ENCODE peak calls at places on chromosomes 4 and X, in five cellular contexts. O is A549, B is K562, W is IMR-90, Y is H1. E is an unnamed sample.

GRCh38 chr4:118308306-118309030 is 44.3 kb downstream of the PRSS12 start:
- DNase-seq in O (no peak), B (no peak), W (no peak), Y (no peak), E (no peak)

GRCh38 chr4:10123227-10124101 is 6.9 kb upstream of the WDR1 start:
- DNase-seq in O (no peak), B (no peak), W (peak), Y (peak), E (no peak)

GRCh38 chr4:101044766-101045165 is 302.6 kb downstream of the PPP3CA start:
- DNase-seq in O (no peak), B (no peak), W (no peak), Y (no peak), E (no peak)

GRCh38 chrX:72027914-72028307 is 103.8 kb downstream of the RTL5 start:
- DNase-seq in O (no peak), B (no peak), W (no peak), Y (no peak), E (no peak)

GRCh38 chr4:175413561-175413960 is 398.5 kb downstream of the GPM6A start:
- DNase-seq in O (no peak), B (no peak), W (no peak), Y (no peak), E (no peak)

GRCh38 chrX:107197306-107197705 is 8.9 kb downstream of the NUP62CL start:
- DNase-seq in O (no peak), B (no peak), W (no peak), Y (no peak), E (no peak)

GRCh38 chr4:105473340-105474109 is at the start of gene PPA2:
- DNase-seq in O (peak), B (peak), W (peak), Y (peak), E (peak)

GRCh38 chrX:25295466-25295865 is 279.7 kb upstream of the ARX start:
- DNase-seq in O (no peak), B (no peak), W (no peak), Y (no peak), E (no peak)

GRCh38 chr4:41455215-41455614 is 82.7 kb upstream of the LIMCH1 start:
- DNase-seq in O (no peak), B (no peak), W (no peak), Y (no peak), E (no peak)

GRCh38 chrX:137998619-137999018 is 432.7 kb downstream of the ZIC3 start:
- DNase-seq in O (no peak), B (no peak), W (no peak), Y (no peak), E (no peak)

GRCh38 chr4:78058591-78059523 is 1.7 kb downstream of the FRAS1 start:
- DNase-seq in O (peak), B (no peak), W (no peak), Y (peak), E (no peak)

GRCh38 chr4:15100994-15101695 is 98.9 kb downstream of the CPEB2 start:
- DNase-seq in O (no peak), B (no peak), W (peak), Y (no peak), E (no peak)

GRCh38 chrX:13652256-13653021 is 502 bp upstream of the TCEANC start:
- DNase-seq in O (peak), B (peak), W (peak), Y (no peak), E (peak)

GRCh38 chr4:17762705-17763104 is 18.7 kb downstream of the FAM184B start:
- DNase-seq in O (peak), B (peak), W (peak), Y (no peak), E (no peak)

GRCh38 chrX:119382606-119383005 is 16.5 kb upstream of the SLC25A43 start:
- DNase-seq in O (no peak), B (no peak), W (no peak), Y (no peak), E (no peak)

GRCh38 chrX:48761674-48762471 is at the start of gene GLOD5:
- DNase-seq in O (peak), B (peak), W (no peak), Y (peak), E (peak)

GRCh38 chrX:9466711-9467110 is 1.9 kb downstream of the TBL1X start:
- DNase-seq in O (no peak), B (no peak), W (no peak), Y (no peak), E (no peak)

GRCh38 chr4:1396806-1397455 is 9.3 kb downstream of the NKX1-1 start:
- DNase-seq in O (no peak), B (no peak), W (no peak), Y (no peak), E (no peak)

GRCh38 chr4:102429553-102429952 is 71.6 kb upstream of the NFKB1 start:
- DNase-seq in O (peak), B (no peak), W (peak), Y (no peak), E (peak)

GRCh38 chr4:179624768-179625181 is 2182.5 kb upstream of the AGA start:
- DNase-seq in O (no peak), B (no peak), W (peak), Y (no peak), E (no peak)

GRCh38 chr4:52873861-52874343 is 11.8 kb downstream of the RASL11B start:
- DNase-seq in O (no peak), B (no peak), W (no peak), Y (peak), E (no peak)

GRCh38 chr4:84952004-84952403 is 14.5 kb downstream of the WDFY3 start:
- DNase-seq in O (peak), B (no peak), W (peak), Y (no peak), E (peak)

GRCh38 chr4:189202182-189202868 is 738.3 kb upstream of the FRG1 start:
- DNase-seq in O (peak), B (peak), W (peak), Y (peak), E (peak)
- TF ChIP-seq CEBPB in O (no peak), B (no peak), W (peak), Y (peak), E (no peak)

GRCh38 chr4:38667005-38667771 is 3.2 kb downstream of the KLF3 start:
- DNase-seq in O (peak), B (peak), W (peak), Y (peak), E (peak)

GRCh38 chr4:38663021-38663800 is 788 bp upstream of the KLF3 start:
- DNase-seq in O (peak), B (no peak), W (no peak), Y (peak), E (no peak)

GRCh38 chr4:38665846-38666490 is 2.0 kb downstream of the KLF3 start:
- DNase-seq in O (no peak), B (no peak), W (no peak), Y (no peak), E (no peak)

GRCh38 chr4:38663801-38664703 is at the start of gene KLF3:
- DNase-seq in O (peak), B (peak), W (peak), Y (peak), E (peak)

GRCh38 chr4:38664704-38665401 is 854 bp downstream of the KLF3 start:
- DNase-seq in O (peak), B (peak), W (peak), Y (peak), E (no peak)
- TF ChIP-seq POLR2A in O (no peak), B (peak), W (peak), Y (peak), E (no peak)

GRCh38 chr4:165541773-165542459 is 163.1 kb downstream of the CPE start:
- DNase-seq in O (no peak), B (peak), W (no peak), Y (no peak), E (no peak)
- TF ChIP-seq CEBPB in O (no peak), B (no peak), W (no peak), Y (no peak), E (no peak)

GRCh38 chrX:130339408-130340222 is at the start of gene SLC25A14:
- DNase-seq in O (peak), B (peak), W (peak), Y (peak), E (peak)
- TF ChIP-seq POLR2A in O (peak), B (peak), W (no peak), Y (peak), E (no peak)

DNA sequence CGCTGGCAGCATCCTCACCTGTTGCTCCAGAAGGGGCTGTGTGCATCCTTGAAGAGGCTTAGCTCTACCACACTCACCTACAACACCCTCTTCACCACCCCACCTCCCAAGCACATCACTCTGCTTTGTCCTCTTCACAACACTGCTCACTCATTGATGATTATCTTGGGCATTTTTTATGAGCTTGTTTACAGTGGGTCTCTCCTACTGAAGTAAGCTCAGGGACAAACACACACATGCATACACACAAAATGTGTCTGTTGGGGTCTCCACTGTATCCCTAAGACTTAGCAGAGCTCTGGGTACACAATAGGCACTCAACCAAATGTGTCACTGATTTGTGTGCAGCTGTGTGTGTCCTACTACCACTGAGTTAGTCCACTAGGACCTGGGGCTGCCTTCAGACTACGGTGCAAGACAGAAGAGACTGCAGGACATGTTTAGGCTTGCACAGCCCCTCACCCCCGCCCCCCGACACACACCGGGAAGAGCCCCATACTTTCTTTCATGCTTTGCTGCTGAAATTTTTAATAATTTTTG is 1.3 kb upstream of the GABRE start:
- DNase-seq in O (no peak), B (no peak), W (no peak), Y (no peak), E (no peak)
- TF ChIP-seq CEBPB in O (no peak), B (no peak), W (no peak), Y (no peak), E (no peak)

GRCh38 chr4:154559931-154560801 is 2.6 kb upstream of the FGB start:
- DNase-seq in O (peak), B (no peak), W (no peak), Y (no peak), E (no peak)

GRCh38 chr4:154564311-154564710 is 1.5 kb downstream of the FGB start:
- DNase-seq in O (no peak), B (no peak), W (no peak), Y (no peak), E (no peak)

GRCh38 chr4:154562697-154563254 is at the start of gene FGB:
- DNase-seq in O (peak), B (no peak), W (no peak), Y (no peak), E (no peak)

GRCh38 chr4:154559141-154559841 is 3.5 kb upstream of the FGB start:
- DNase-seq in O (peak), B (peak), W (peak), Y (no peak), E (peak)

DNA sequence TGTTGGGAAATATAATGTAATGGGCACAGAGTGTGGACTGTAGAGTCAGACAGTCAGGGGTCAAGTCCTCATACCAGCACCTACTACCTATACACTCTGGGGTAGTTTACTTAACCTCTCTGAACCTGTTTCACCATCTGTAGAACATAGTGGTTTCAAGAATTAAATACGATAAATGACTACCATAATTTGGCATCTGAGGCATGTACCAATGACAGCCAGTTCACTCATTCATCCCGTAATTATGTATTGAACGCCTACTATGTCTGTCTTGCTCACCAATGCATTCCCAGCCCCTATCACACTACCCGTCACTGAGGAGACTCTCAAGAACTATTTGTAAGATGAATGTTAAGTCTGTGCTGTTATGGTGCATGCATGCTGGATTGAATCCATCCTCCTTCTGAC is 2.0 kb upstream of the FGB start:
- DNase-seq in O (peak), B (no peak), W (peak), Y (no peak), E (no peak)
- TF ChIP-seq POLR2A in O (no peak), B (no peak), W (no peak), Y (no peak), E (no peak)

DNA sequence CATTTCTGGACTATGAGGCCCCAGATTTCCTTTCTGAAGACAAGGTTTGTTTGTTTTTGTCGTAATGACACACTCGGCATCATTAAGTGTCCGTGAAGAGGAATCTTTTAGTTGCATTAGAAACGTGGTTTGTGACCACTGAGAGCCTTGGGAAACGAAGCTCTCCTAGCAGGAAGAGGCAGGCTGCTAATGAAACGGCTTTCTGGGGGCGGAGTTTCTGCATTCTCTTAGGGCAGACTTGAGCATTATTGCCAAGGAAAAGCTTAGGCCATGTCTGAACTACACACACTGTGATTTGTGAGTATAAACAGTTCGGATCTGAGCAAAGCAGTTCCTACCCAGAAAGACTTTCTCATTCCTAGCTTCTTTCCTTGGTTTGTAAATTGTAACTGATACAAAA is 64.0 kb downstream of the SOX3 start:
- DNase-seq in O (no peak), B (no peak), W (peak), Y (no peak), E (no peak)
- TF ChIP-seq CEBPB in O (no peak), B (no peak), W (no peak), Y (no peak), E (no peak)

E was measured in HCT116.